ENCODE peak calls at places on chromosomes 11 and 22, in seven cellular contexts. E, N, F, I, L, R and T are unnamed samples.

GRCh38 chr11:121236115-121237001 is 56.2 kb upstream of the SC5D start:
- DNase-seq in R (no peak), I (no peak), L (no peak), E (no peak), F (no peak), N (no peak), T (peak; percentile 35)

GRCh38 chr11:23765862-23766261 is 731.0 kb upstream of the LUZP2 start:
- DNase-seq in E (no peak), L (no peak), F (peak; percentile 33), N (no peak), R (no peak), I (no peak), T (no peak)

GRCh38 chr11:71194702-71195101 is 57.7 kb downstream of the SHANK2 start:
- DNase-seq in E (no peak), R (no peak), I (no peak), N (no peak), F (no peak), L (peak; percentile 18), T (no peak)

GRCh38 chr11:64466115-64466718 is 107.3 kb downstream of the RPS6KA4 start:
- DNase-seq in N (no peak), E (no peak), R (peak; percentile 2), L (no peak), I (no peak), F (no peak), T (no peak)

GRCh38 chr22:36864454-36865215 is 3.8 kb downstream of the NCF4 start:
- DNase-seq in L (no peak), N (no peak), E (no peak), I (no peak), F (no peak), R (no peak), T (no peak)

GRCh38 chr22:17496843-17497242 is 66.5 kb upstream of the SLC25A18 start:
- DNase-seq in L (no peak), N (no peak), R (no peak), E (no peak), F (no peak), I (peak; percentile 48), T (no peak)

GRCh38 chr11:8068605-8069221 is 12.3 kb upstream of the TUB start:
- DNase-seq in I (no peak), E (no peak), N (peak; percentile 63), F (peak; percentile 39), L (peak; percentile 84), R (no peak), T (no peak)

GRCh38 chr22:43473031-43473430 is 61.2 kb downstream of the MPPED1 start:
- DNase-seq in N (no peak), R (no peak), I (no peak), L (no peak), F (no peak), E (no peak), T (no peak)

GRCh38 chr11:130897262-130898182 is 18.8 kb downstream of the SNX19 start:
- DNase-seq in F (peak; percentile 81), R (no peak), N (no peak), E (no peak), L (peak; percentile 81), I (peak; percentile 65), T (no peak)

GRCh38 chr22:30637701-30638114 is 2.1 kb downstream of the SLC35E4 start:
- DNase-seq in I (no peak), E (no peak), F (no peak), L (no peak), R (no peak), N (no peak), T (no peak)

DNA sequence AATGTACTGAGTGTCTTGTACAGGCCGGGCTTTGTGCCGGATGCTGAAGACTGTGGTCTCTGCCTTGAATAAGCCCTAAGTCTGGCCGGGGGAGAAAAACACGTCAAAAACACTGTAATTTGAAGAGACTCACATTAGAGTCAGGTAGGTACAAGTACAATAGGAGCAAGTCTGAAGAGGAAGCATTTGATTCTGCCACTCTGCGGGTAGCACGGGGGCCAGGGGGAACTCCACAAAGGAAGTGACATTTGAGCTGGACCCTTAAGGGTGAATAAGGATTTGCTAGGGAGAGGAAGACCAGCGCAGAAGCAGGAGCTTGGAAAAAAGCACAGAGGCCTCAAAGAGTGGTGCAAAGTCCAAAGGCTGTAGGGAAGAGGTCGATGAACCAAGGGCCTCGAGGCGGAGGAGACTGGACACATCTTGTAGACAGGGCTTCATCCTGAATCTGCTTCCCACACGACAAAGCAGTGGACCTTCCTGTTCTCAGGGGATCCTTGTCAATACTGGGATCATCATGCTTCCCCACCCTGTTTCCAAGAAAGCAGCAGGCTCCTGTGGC is 38.7 kb downstream of the BUD13 start:
- DNase-seq in N (no peak), I (no peak), F (no peak), L (no peak), R (no peak), E (no peak), T (no peak)
- H3K27ac ChIP-seq in N (no peak overlapping the region), I (no peak overlapping the region), F (no peak overlapping the region), L (no peak overlapping the region), R (no peak overlapping the region), E (no peak overlapping the region), T (no peak overlapping the region)

GRCh38 chr11:14052198-14052597 is 89.7 kb downstream of the SPON1 start:
- DNase-seq in R (no peak), E (no peak), I (no peak), L (no peak), N (no peak), F (no peak), T (no peak)

GRCh38 chr11:14059491-14059890 is 97.0 kb downstream of the SPON1 start:
- DNase-seq in I (no peak), N (no peak), F (peak; percentile 30), R (no peak), E (no peak), L (no peak), T (no peak)

GRCh38 chr11:14058061-14058460 is 95.5 kb downstream of the SPON1 start:
- DNase-seq in R (no peak), F (no peak), E (no peak), L (no peak), I (no peak), N (no peak), T (no peak)

GRCh38 chr11:14055936-14056335 is 93.4 kb downstream of the SPON1 start:
- DNase-seq in F (no peak), L (no peak), E (no peak), I (no peak), N (no peak), R (no peak), T (no peak)

GRCh38 chr11:14054708-14055107 is 92.2 kb downstream of the SPON1 start:
- DNase-seq in E (no peak), I (no peak), L (peak; percentile 50), R (no peak), N (no peak), F (no peak), T (peak; percentile 23)
- H3K9me3 ChIP-seq in E (no peaks in the 10 kb centered on the region), I (no peaks in the 10 kb centered on the region), L (no peaks in the 10 kb centered on the region), R (no peaks in the 10 kb centered on the region), N (no peaks in the 10 kb centered on the region), F (no peaks in the 10 kb centered on the region), T (no peaks in the 10 kb centered on the region)

GRCh38 chr11:44305149-44305642 is 4.7 kb downstream of the ALX4 start:
- DNase-seq in E (no peak), L (no peak), R (no peak), I (no peak), N (no peak), F (no peak), T (no peak)
- H3K27ac ChIP-seq in E (no peak overlapping the region), L (no peak overlapping the region), R (no peak overlapping the region), I (no peak overlapping the region), N (no peak overlapping the region), F (no peak overlapping the region), T (no peak overlapping the region)

DNA sequence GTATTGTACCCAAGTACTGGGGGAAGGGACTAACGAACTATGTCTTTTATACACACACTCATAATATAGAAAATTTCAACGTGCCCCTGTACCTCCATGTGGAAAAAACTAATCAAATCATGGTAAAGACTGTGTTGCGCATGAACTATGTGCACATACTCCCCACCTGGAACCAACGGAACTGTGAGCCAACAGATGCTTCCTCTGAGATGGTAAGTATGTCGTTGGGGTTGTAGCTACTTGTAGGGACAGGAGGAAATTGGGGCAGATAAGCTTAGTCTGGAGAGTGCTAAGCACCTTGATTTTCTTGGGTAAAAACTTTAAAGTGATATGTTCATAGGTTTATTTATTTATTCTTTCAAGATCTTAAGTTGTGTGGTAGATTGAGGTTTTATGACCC is 40.1 kb downstream of the GLYAT start:
- DNase-seq in R (no peak), F (no peak), I (no peak), E (no peak), L (no peak), N (no peak), T (no peak)
- H3K9me3 ChIP-seq in R (no peaks in the 10 kb centered on the region), F (no peaks in the 10 kb centered on the region), I (no peaks in the 10 kb centered on the region), E (no peaks in the 10 kb centered on the region), L (no peaks in the 10 kb centered on the region), N (no peaks in the 10 kb centered on the region), T (no peaks in the 10 kb centered on the region)

GRCh38 chr11:119594639-119595249 is 134.3 kb downstream of the NECTIN1 start:
- DNase-seq in I (no peak), R (no peak), N (no peak), F (peak; percentile 85), E (no peak), L (no peak), T (no peak)
- H3K27ac ChIP-seq in I (no peak overlapping the region), R (no peak overlapping the region), N (no peak overlapping the region), F (peak overlapping the region; percentile 73), E (no peak overlapping the region), L (no peak overlapping the region), T (no peak overlapping the region)

DNA sequence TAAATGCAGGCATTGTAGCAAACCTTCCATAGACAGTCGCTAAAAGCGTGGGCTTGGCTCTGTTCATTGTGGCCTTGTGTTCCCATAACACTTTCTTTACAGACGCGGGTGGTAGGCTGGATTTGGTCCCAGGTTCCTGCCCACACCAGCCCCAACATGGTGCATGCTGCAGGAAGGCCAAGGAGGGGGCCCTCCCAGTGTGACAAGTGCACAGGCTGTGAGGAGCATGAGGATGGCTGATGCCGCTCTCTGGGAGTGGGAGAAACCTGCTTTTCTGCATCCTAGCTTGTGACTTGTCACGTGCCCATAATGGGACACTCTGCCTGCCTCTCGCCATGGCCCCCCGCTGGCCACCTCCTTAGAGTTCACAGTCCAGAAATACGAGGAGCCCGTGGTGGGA is 161.8 kb upstream of the B3GAT1 start:
- DNase-seq in N (no peak), E (no peak), R (no peak), I (no peak), F (no peak), L (no peak), T (no peak)
- H3K9me3 ChIP-seq in N (no peaks in the 10 kb centered on the region), E (no peaks in the 10 kb centered on the region), R (no peaks in the 10 kb centered on the region), I (no peaks in the 10 kb centered on the region), F (no peaks in the 10 kb centered on the region), L (no peaks in the 10 kb centered on the region), T (no peaks in the 10 kb centered on the region)